ENCODE peak calls at places on chromosomes 16 and 17, in ten cellular contexts. V, J, Q, B, U, H, N, Z, D and G are unnamed samples.

GRCh38 chr17:8109669-8110455 is 8.5 kb downstream of the ALOXE3 start:
- DNase-seq in Q (peak), B (peak), D (peak), N (peak), V (peak), U (no peak), J (peak), Z (no peak), H (peak), G (no peak)

GRCh38 chr16:70638814-70639792 is 7.3 kb upstream of the IL34 start:
- DNase-seq in J (peak), D (no peak), Q (no peak), V (no peak), H (no peak), B (no peak), Z (peak), U (no peak), N (no peak), G (no peak)

GRCh38 chr16:86732621-86733297 is 154.4 kb downstream of the FOXL1 start:
- DNase-seq in D (no peak), V (no peak), H (no peak), Z (peak), J (no peak), N (no peak), Q (no peak), B (peak), U (peak), G (no peak)

GRCh38 chr17:57669671-57670529 is 75.2 kb downstream of the CCDC182 start:
- DNase-seq in U (no peak), N (no peak), Z (no peak), D (no peak), H (no peak), B (no peak), J (no peak), Q (peak), V (no peak), G (no peak)

GRCh38 chr16:30112197-30113030 is 923 bp downstream of the GDPD3 start:
- DNase-seq in H (no peak), J (peak), V (peak), N (no peak), Q (peak), B (peak), D (no peak), U (no peak), Z (peak), G (no peak)

GRCh38 chr16:67006930-67007658 is 18.7 kb downstream of the CES4A start:
- DNase-seq in Q (no peak), B (no peak), Z (peak), N (no peak), V (no peak), D (no peak), J (no peak), U (no peak), H (no peak), G (no peak)

GRCh38 chr17:73794336-73794735 is 150.1 kb upstream of the SDK2 start:
- DNase-seq in D (no peak), J (no peak), B (no peak), U (no peak), Q (no peak), V (no peak), Z (no peak), H (no peak), N (no peak), G (no peak)

GRCh38 chr16:9042533-9042932 is 48.9 kb upstream of the HAPSTR1 start:
- DNase-seq in J (no peak), Q (no peak), D (no peak), V (no peak), N (no peak), H (no peak), U (no peak), B (no peak), Z (no peak), G (no peak)

GRCh38 chr16:89917773-89918452 is 749 bp upstream of the MC1R start:
- DNase-seq in N (peak), U (no peak), B (peak), J (peak), Q (peak), H (peak), V (peak), Z (peak), D (peak), G (peak)

GRCh38 chr16:89920723-89921122 is 2.1 kb downstream of the MC1R start:
- DNase-seq in V (no peak), Q (no peak), H (no peak), N (no peak), J (no peak), B (no peak), D (no peak), Z (peak), U (no peak), G (no peak)

GRCh38 chr16:89921131-89921698 is 1.9 kb upstream of the TUBB3 start:
- DNase-seq in D (no peak), N (no peak), Q (no peak), H (no peak), J (no peak), U (no peak), Z (no peak), V (no peak), B (no peak), G (no peak)

GRCh38 chr16:89919535-89920406 is 1.1 kb downstream of the MC1R start:
- DNase-seq in B (peak), U (no peak), D (no peak), Z (no peak), V (no peak), J (no peak), H (no peak), N (no peak), Q (no peak), G (no peak)

GRCh38 chr16:89918453-89919347 is at the start of gene MC1R:
- DNase-seq in D (no peak), U (no peak), V (no peak), N (no peak), B (peak), J (peak), H (no peak), Z (no peak), Q (peak), G (no peak)
- TF ChIP-seq CTCF in D (no peak), U (peak), V (peak), N (peak), B (no peak), J (peak), H (peak), Z (peak), Q (peak), G (peak)

DNA sequence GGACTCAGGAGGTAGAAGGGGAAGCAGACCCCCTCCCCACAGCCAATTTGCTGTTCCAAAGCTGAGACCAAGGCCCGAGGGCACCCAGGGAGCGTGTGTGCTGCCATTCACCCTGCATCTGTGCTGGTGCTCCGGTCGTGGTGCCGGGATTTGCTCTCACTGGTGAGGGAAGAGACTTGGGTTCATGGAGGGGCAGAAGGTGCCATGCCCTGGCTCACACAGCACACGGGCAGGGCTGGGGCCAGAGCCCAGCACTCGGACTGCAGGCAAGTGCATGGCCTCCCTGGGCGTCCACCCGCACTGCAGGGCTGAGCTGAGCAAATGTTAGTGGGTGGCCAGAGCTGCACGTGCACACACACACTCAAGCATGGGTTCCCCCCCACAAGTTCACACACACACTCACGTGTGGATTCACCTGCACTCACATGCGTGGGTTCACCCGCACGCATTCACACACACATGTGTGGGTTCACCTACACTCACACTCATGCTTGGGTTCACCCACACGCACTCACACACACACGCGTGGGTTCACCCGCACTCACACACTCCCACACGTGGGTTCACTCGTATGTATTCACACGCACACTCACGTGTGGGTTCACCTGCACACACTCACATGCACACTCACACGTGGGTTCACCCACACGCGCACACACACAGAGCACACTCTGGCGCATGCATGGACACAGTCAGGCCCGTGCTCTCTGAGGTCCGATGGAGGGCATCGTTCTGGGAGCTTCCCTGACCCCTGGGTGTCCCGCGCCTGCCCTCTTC is 57.0 kb upstream of the CBFA2T3 start:
- DNase-seq in N (no peak), Q (no peak), H (no peak), D (no peak), B (peak), U (no peak), Z (no peak), V (peak), J (no peak), G (no peak)
- TF ChIP-seq CTCF in N (no peak), Q (no peak), H (no peak), D (no peak), B (no peak), U (no peak), Z (no peak), V (no peak), J (no peak), G (no peak)

GRCh38 chr17:18920911-18921441 is 31.0 kb upstream of the SLC5A10 start:
- DNase-seq in B (no peak), J (no peak), D (no peak), U (no peak), H (no peak), V (no peak), N (peak), Q (no peak), Z (no peak), G (no peak)

GRCh38 chr17:18925187-18925586 is 26.8 kb upstream of the SLC5A10 start:
- DNase-seq in N (no peak), Z (no peak), B (no peak), U (no peak), J (no peak), D (no peak), V (no peak), H (no peak), Q (peak), G (no peak)

GRCh38 chr17:18921912-18922451 is 30.0 kb upstream of the SLC5A10 start:
- DNase-seq in Q (peak), B (no peak), H (no peak), Z (no peak), N (peak), U (no peak), D (no peak), J (peak), V (no peak), G (peak)

GRCh38 chr17:18919963-18920362 is 32.0 kb upstream of the SLC5A10 start:
- DNase-seq in V (no peak), Q (no peak), H (no peak), D (no peak), B (no peak), N (no peak), J (peak), U (no peak), Z (no peak), G (no peak)

DNA sequence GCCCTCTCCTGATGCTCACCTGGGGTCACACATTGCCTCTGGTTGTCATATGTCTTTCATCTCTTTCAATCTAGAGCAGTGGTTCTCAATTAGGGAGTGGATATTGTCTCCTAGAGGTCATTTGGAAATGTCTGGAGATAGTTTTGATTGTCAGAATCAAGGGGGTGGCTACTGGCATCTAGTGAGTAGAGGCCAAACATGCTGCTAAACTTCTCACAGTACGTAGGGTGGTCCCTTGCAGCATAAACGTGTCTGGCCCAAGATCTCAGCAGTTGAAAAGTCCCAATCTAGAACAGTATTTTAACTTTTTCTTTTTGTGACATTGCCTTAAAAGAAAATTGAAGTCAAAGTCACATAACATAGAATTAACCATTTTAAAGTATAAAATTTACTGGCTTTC is 30.5 kb upstream of the SLC5A10 start:
- DNase-seq in J (no peak), U (no peak), H (no peak), B (no peak), Z (no peak), V (no peak), N (no peak), D (no peak), Q (no peak), G (no peak)
- TF ChIP-seq CTCF in J (no peak), U (no peak), H (no peak), B (no peak), Z (no peak), V (no peak), N (no peak), D (no peak), Q (no peak), G (no peak)

DNA sequence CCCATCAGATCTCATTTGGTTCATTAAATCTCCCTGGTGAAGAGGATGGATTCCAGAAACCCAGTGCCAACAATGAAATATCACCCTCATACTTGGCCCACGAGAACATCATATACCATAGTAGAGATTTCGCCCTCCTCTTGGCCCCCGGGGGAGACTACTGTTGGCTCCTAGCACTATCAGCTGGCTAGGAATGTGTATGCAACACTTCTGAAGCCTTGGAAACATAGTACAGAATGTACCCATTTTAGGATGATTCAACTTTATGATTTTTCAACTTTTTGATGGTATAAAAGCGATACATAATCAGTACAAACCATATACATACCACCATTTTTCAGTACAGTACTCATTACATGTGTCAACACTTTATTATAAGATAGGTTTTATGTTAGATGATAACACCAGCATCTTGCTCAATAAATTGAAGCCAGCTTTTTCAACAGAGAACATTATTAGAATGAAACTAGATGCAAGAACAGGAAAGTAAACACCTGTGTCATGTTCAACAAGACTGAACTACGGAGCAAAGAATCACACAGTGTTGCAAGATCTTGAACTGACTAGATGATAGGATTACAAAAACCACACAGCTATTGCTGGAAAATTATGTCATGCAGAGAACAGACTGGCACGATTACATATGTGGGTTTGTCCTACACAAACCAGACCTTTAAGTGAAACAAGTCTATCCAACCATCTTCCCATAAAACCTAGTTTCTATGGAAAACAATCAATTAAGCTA is 17.2 kb downstream of the RSL1D1 start:
- DNase-seq in V (no peak), D (no peak), U (no peak), H (no peak), Z (peak), N (peak), Q (no peak), B (no peak), J (peak), G (no peak)
- TF ChIP-seq CTCF in V (no peak), D (no peak), U (no peak), H (no peak), Z (no peak), N (no peak), Q (no peak), B (no peak), J (no peak), G (no peak)

DNA sequence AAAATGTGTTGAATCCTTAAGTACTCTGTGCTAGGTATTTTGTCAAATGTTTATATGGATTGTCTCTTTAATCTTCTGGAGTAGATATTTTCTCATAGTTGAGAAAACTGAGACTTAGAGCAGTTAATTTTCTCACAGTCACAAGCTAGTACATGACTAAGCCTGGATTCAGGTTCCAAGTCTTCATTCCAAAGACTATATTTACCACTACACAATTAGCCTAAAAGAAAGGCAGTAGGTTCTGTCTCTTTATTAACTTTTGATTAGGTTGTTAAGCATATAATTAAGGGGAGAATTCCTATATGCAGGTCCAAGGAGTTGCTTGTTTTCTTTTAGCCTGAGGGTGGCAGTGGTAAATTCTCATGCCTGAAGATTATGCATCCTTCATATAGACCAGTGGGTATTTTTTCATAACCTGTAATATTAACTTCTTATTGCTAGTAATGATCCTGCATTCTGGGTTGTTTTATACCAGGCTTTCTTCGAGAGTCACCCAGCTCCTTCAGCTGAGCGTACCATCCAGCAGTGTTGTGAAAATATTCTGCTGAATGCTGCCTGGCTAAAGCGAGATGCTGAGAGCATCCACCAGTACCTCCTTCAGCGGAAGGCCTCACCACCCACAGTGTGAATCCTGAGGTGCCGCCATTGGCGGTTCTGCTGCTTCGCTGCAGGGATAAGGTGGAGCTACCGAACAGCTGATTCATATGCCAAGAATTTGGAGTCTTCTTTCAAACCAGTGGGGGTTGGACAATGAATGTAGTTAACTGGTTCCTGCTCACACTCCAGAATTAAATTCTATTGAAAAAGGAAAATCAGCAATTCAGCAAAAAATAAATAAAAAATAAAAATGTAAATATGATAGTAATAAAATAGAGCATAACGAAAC is 28.2 kb upstream of the KPNB1 start:
- DNase-seq in J (peak), Q (no peak), V (peak), B (no peak), U (peak), D (peak), H (no peak), Z (peak), N (peak), G (peak)
- TF ChIP-seq CTCF in J (no peak), Q (no peak), V (no peak), B (no peak), U (peak), D (no peak), H (no peak), Z (no peak), N (peak), G (no peak)

GRCh38 chr16:6335072-6335471 is 997.6 kb upstream of the RBFOX1 start:
- DNase-seq in U (no peak), V (no peak), H (no peak), Q (peak), D (no peak), J (peak), Z (no peak), N (no peak), B (no peak), G (no peak)
- TF ChIP-seq CTCF in U (peak), V (no peak), H (no peak), Q (no peak), D (no peak), J (peak), Z (peak), N (peak), B (peak), G (peak)

GRCh38 chr17:35256629-35257028 is 13.8 kb downstream of the SLFN5 start:
- DNase-seq in Z (no peak), V (no peak), N (no peak), D (no peak), Q (no peak), B (no peak), U (no peak), H (no peak), J (no peak), G (no peak)
- TF ChIP-seq CTCF in Z (no peak), V (no peak), N (no peak), D (no peak), Q (no peak), B (no peak), U (no peak), H (no peak), J (no peak), G (peak)

DNA sequence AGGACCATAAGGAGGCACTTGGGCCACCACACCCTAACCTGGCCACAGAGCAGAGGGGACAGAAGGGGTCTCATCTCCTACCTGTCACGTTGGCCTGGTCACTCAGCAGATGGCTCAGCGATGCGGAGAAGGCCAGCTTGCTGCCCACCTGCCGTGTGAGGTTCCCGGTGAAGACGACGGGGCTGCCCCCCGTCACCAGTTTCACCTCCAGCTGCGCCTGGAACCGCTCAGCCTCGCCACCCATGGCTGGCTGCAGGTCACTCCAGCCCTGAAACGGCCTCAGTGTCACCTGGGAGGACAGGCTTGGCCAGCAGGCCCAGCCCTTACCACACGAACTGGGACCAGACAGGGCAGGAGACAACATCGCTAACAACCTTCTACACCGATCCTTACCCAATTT is 116.8 kb downstream of the RMI2 start:
- DNase-seq in V (peak), D (no peak), U (no peak), Q (no peak), J (no peak), N (no peak), B (no peak), Z (no peak), H (no peak), G (no peak)
- TF ChIP-seq CTCF in V (no peak), D (no peak), U (no peak), Q (no peak), J (no peak), N (no peak), B (no peak), Z (no peak), H (no peak), G (no peak)

DNA sequence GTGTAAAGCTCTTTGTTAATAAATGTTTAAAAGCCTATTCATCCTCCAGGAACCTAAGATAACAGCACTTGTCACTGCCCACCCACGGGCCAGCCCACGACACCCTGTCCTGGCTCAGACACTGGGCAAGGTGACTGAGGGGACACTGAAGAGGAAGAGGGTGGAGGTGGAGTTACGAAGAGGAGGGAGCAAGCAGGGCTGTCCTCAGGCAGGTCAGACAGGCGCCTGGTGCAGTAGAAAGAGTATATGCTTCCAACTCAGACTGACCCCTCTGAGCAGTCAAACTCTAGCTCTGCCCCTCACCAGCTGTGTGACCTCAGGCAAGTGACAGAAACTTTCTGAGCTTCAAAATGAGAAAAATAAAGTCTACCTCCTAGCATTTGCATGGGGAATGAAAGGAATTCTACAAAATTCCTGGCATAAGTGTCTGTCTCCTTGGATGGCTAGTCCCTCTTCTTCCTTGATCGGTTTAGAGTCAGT is 22.8 kb downstream of the TEX2 start:
- DNase-seq in V (no peak), B (peak), D (no peak), Q (no peak), U (no peak), H (no peak), J (peak), Z (no peak), N (no peak), G (no peak)
- TF ChIP-seq CTCF in V (no peak), B (no peak), D (no peak), Q (no peak), U (peak), H (no peak), J (peak), Z (no peak), N (no peak), G (peak)